ENCODE peak calls at places on chromosomes 11 and 22, in ten cellular contexts. U is effector memory CD4-positive, alpha-beta T cell; Q is HEK293T; F is GM04504; P is T-helper 2 cell; W is mucosa of gallbladder; B is KG1; S is posterior cingulate gyrus; C is bronchial epithelial cell; V is C1 segment of cervical spinal cord. D is an unnamed sample.
A peak's percentile ranks its signal among the peaks of the same experiment; 100 is the strongest.

GRCh38 chr11:35787626-35788025 is 125.1 kb downstream of the TRIM44 start:
- DNase-seq in B (no peak), F (no peak), S (no peak), W (no peak), C (no peak), Q (no peak), P (no peak), V (no peak), U (no peak), D (no peak)

GRCh38 chr11:132430352-132431091 is 1060.1 kb downstream of the NTM start:
- DNase-seq in S (no peak), C (no peak), P (no peak), B (no peak), Q (no peak), U (no peak), W (no peak), V (no peak), F (peak; percentile 10), D (no peak)

GRCh38 chr22:36587289-36588154 is 58.6 kb upstream of the EIF3D start:
- DNase-seq in U (no peak), B (no peak), P (no peak), S (no peak), F (peak; percentile 73), C (no peak), W (no peak), V (peak; percentile 29), Q (no peak), D (no peak)

GRCh38 chr22:23128269-23129108 is 13.3 kb downstream of the RSPH14 start:
- DNase-seq in C (peak; percentile 49), V (peak; percentile 85), U (peak; percentile 53), Q (peak; percentile 91), W (peak; percentile 72), F (peak; percentile 40), S (peak; percentile 92), B (no peak), P (peak; percentile 55), D (peak; percentile 41)

GRCh38 chr11:48037709-48038468 is 57.5 kb downstream of the PTPRJ start:
- DNase-seq in Q (no peak), F (no peak), P (no peak), V (no peak), C (no peak), B (no peak), S (no peak), W (no peak), U (no peak), D (no peak)

GRCh38 chr11:10680956-10681487 is 12.5 kb downstream of the IRAG1 start:
- DNase-seq in S (no peak), F (no peak), C (no peak), Q (no peak), U (no peak), P (no peak), V (no peak), B (no peak), W (no peak), D (no peak)

GRCh38 chr11:111324277-111324720 is 26.0 kb downstream of the POU2AF3 start:
- DNase-seq in W (no peak), P (no peak), B (no peak), Q (no peak), U (no peak), V (no peak), F (no peak), S (no peak), C (peak; percentile 30), D (no peak)

GRCh38 chr11:73656985-73657384 is 10.6 kb downstream of the PLEKHB1 start:
- DNase-seq in P (no peak), S (no peak), B (no peak), V (no peak), Q (no peak), W (no peak), U (no peak), F (no peak), C (no peak), D (no peak)

D was measured in T-helper 22 cell.